ENCODE peak calls at places on chromosomes 12 and 14, in seven cellular contexts. Y is A549, C is body of pancreas, Z is breast epithelium, N is mucosa of descending colon, L is osteoblast, W is thyroid gland. F is an unnamed sample. For H3K4me1, the result is how much of the 10 kb centered on the place peaks cover.

GRCh38 chr12:122729583-122730214 is 945 bp downstream of the HCAR1 start:
- DNase-seq in Y (no peak), C (no peak), Z (no peak), N (no peak), L (no peak), W (no peak), F (no peak)

GRCh38 chr12:91617830-91618229 is 435.2 kb upstream of the DCN start:
- DNase-seq in Y (no peak), C (no peak), Z (no peak), N (no peak), L (no peak), W (no peak), F (no peak)

GRCh38 chr12:42145552-42146215 is 1.0 kb upstream of the GXYLT1 start:
- DNase-seq in Y (no peak), C (no peak), Z (no peak), N (peak), L (no peak), W (no peak), F (no peak)

GRCh38 chr14:68268197-68268596 is 448.6 kb downstream of the RAD51B start:
- DNase-seq in Y (no peak), C (no peak), Z (no peak), N (peak), L (no peak), W (no peak), F (no peak)

GRCh38 chr14:55339770-55340169 is 68.5 kb downstream of the FBXO34 start:
- DNase-seq in Y (no peak), C (no peak), Z (no peak), N (no peak), L (no peak), W (no peak), F (no peak)

GRCh38 chr14:64970776-64971451 is 1.2 kb downstream of the RAB15 start:
- DNase-seq in Y (peak), C (no peak), Z (no peak), N (peak), L (peak), W (no peak), F (peak)

GRCh38 chr14:94601961-94602391 is 10.2 kb upstream of the SERPINA3 start:
- DNase-seq in Y (peak), C (peak), Z (no peak), N (peak), L (peak), W (peak), F (peak)

GRCh38 chr12:48003226-48004038 is 844 bp downstream of the COL2A1 start:
- DNase-seq in Y (peak), C (no peak), Z (no peak), N (no peak), L (peak), W (no peak), F (no peak)

GRCh38 chr14:51168220-51168613 is 71.8 kb upstream of the TMX1 start:
- DNase-seq in Y (no peak), C (no peak), Z (no peak), N (no peak), L (no peak), W (no peak), F (no peak)

GRCh38 chr12:99476956-99477355 is 170.6 kb upstream of the GARIN6 start:
- DNase-seq in Y (no peak), C (no peak), Z (no peak), N (no peak), L (no peak), W (no peak), F (no peak)

GRCh38 chr12:106300761-106301160 is 1.8 kb upstream of the TCP11L2 start:
- DNase-seq in Y (no peak), C (peak), Z (no peak), N (no peak), L (peak), W (no peak), F (no peak)

GRCh38 chr12:64256166-64256800 is 34.2 kb upstream of the KICS2 start:
- DNase-seq in Y (no peak), C (no peak), Z (no peak), N (peak), L (peak), W (no peak), F (no peak)

GRCh38 chr14:71086571-71086970 is 179.3 kb downstream of the PCNX1 start:
- DNase-seq in Y (no peak), C (no peak), Z (no peak), N (no peak), L (no peak), W (no peak), F (no peak)

GRCh38 chr14:75341639-75342038 is 63.0 kb downstream of the FOS start:
- DNase-seq in Y (no peak), C (no peak), Z (no peak), N (no peak), L (no peak), W (no peak), F (no peak)

GRCh38 chr12:124369055-124369900 is 74.4 kb downstream of the RFLNA start:
- DNase-seq in Y (no peak), C (peak), Z (peak), N (peak), L (peak), W (peak), F (peak)

GRCh38 chr14:22071001-22071400 is 397.4 kb upstream of the OR4E1 start:
- DNase-seq in Y (no peak), C (no peak), Z (no peak), N (peak), L (no peak), W (no peak), F (no peak)

GRCh38 chr14:97977711-97978261 is 1180.6 kb downstream of the VRK1 start:
- DNase-seq in Y (no peak), C (peak), Z (peak), N (peak), L (no peak), W (peak), F (peak)

GRCh38 chr14:97976861-97977260 is 1179.7 kb downstream of the VRK1 start:
- DNase-seq in Y (no peak), C (peak), Z (no peak), N (peak), L (no peak), W (peak), F (peak)

GRCh38 chr14:97975960-97976359 is 1178.8 kb downstream of the VRK1 start:
- DNase-seq in Y (no peak), C (no peak), Z (no peak), N (no peak), L (no peak), W (no peak), F (no peak)

GRCh38 chr14:97978336-97978735 is 1181.2 kb downstream of the VRK1 start:
- DNase-seq in Y (peak), C (peak), Z (peak), N (peak), L (no peak), W (peak), F (peak)
- H3K4me1 ChIP-seq in Y (under half), C (under half), Z (under half), N (under half), L (under half), W (under half), F (under half)

GRCh38 chr14:34350903-34351302 is 111.1 kb downstream of the SPTSSA start:
- DNase-seq in Y (no peak), C (no peak), Z (no peak), N (no peak), L (no peak), W (no peak), F (no peak)
- TF ChIP-seq CTCF in Y (no peak), C (no peak), Z (no peak), N (no peak), L (no peak), W (no peak), F (no peak)

GRCh38 chr12:2492166-2492705 is 302.5 kb upstream of the FKBP4 start:
- DNase-seq in Y (no peak), C (no peak), Z (no peak), N (no peak), L (no peak), W (no peak), F (no peak)

GRCh38 chr12:2495452-2496112 is 299.2 kb upstream of the FKBP4 start:
- DNase-seq in Y (no peak), C (no peak), Z (no peak), N (peak), L (no peak), W (no peak), F (no peak)

GRCh38 chr12:2494490-2495192 is 300.1 kb upstream of the FKBP4 start:
- DNase-seq in Y (no peak), C (no peak), Z (no peak), N (peak), L (no peak), W (peak), F (no peak)

GRCh38 chr12:2490746-2491145 is 304.0 kb upstream of the FKBP4 start:
- DNase-seq in Y (no peak), C (no peak), Z (no peak), N (peak), L (no peak), W (no peak), F (no peak)

DNA sequence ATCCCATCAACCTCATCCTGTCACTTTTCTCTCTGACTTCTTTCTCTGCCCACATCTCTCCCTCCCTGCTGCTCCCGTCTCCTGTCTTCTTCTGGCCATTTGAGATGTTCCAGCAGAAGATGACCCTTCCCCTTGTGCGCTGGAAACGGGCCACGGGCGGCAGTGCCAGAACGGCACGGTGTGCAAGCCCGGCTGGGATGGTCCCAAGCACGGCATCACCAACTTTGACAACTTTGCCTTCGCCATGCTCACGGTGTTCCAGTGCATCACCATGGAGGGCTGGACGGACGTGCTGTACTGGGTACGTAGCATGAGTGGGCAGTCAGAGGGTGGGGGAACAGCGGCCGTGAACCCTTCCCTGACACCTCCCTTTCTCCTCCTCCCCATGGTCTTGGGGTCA is 301.7 kb upstream of the FKBP4 start:
- DNase-seq in Y (no peak), C (no peak), Z (no peak), N (no peak), L (no peak), W (no peak), F (no peak)
- H3K4me1 ChIP-seq in Y (under half), C (under half), Z (under half), N (under half), L (under half), W (under half), F (under half)

GRCh38 chr12:130413909-130414308 is 76.2 kb downstream of the PIWIL1 start:
- DNase-seq in Y (no peak), C (no peak), Z (no peak), N (no peak), L (no peak), W (no peak), F (no peak)
- TF ChIP-seq CTCF in Y (no peak), C (no peak), Z (no peak), N (no peak), L (no peak), W (no peak), F (no peak)

GRCh38 chr12:89781961-89782360 is 73.3 kb upstream of the ATP2B1 start:
- DNase-seq in Y (no peak), C (no peak), Z (no peak), N (no peak), L (no peak), W (no peak), F (no peak)

GRCh38 chr12:89786177-89786810 is 77.7 kb upstream of the ATP2B1 start:
- DNase-seq in Y (no peak), C (no peak), Z (no peak), N (no peak), L (no peak), W (no peak), F (no peak)

GRCh38 chr12:89781161-89781560 is 72.5 kb upstream of the ATP2B1 start:
- DNase-seq in Y (no peak), C (no peak), Z (no peak), N (no peak), L (no peak), W (no peak), F (no peak)

GRCh38 chr12:89783321-89784060 is 74.9 kb upstream of the ATP2B1 start:
- DNase-seq in Y (no peak), C (no peak), Z (no peak), N (no peak), L (peak), W (no peak), F (no peak)

DNA sequence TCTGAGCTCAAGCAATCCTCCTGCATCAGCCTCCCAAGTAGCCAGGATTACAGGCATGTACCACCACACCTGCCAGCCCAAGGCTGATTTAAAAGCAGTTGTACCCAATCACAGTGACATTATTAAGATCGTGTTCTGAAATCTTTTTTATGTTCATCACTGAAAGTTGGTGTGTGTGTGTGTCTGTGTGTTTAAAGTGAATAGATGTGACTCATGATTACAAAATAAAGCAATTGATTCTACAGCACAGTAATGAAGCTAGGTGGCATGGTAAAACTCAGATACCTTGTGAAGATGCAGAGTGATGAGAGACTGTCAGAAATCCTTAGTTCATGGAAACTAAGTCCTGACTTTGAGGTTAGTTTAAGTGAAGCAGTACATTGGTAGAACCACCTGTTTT is 74.2 kb upstream of the ATP2B1 start:
- DNase-seq in Y (no peak), C (no peak), Z (no peak), N (no peak), L (no peak), W (no peak), F (no peak)
- H3K4me1 ChIP-seq in Y (under half), C (under half), Z (under half), N (under half), L (under half), W (under half), F (under half)

GRCh38 chr12:65280306-65280705 is 1.8 kb downstream of the MSRB3 start:
- DNase-seq in Y (no peak), C (no peak), Z (no peak), N (no peak), L (no peak), W (no peak), F (no peak)

GRCh38 chr12:65278576-65279386 is at the start of gene MSRB3:
- DNase-seq in Y (peak), C (peak), Z (peak), N (peak), L (peak), W (peak), F (peak)

GRCh38 chr12:65279387-65280112 is 1.1 kb downstream of the MSRB3 start:
- DNase-seq in Y (no peak), C (no peak), Z (no peak), N (no peak), L (no peak), W (no peak), F (no peak)

GRCh38 chr12:65277994-65278575 is 398 bp upstream of the MSRB3 start:
- DNase-seq in Y (no peak), C (no peak), Z (no peak), N (no peak), L (no peak), W (peak), F (no peak)

DNA sequence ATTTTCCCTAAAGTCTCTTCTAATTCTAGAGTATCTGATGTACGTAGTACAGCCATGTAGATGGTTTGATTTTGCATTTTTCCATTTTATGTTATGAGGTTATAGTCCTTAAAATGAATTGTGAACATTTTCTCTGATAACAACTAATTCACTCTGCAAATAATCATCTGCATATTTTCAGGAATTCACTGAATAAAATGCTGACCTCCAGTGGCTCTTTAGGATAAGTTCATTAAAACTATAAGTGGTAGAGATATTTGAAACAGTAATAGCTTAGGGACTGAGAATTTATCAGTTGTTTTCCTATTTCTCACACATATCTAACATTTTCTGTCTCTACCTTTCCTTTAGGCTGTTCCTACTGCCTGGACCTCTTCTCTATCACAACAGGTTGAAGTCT is 4.4 kb downstream of the MSRB3 start:
- DNase-seq in Y (no peak), C (no peak), Z (no peak), N (no peak), L (no peak), W (no peak), F (no peak)
- TF ChIP-seq CTCF in Y (no peak), C (no peak), Z (no peak), N (no peak), L (peak), W (no peak), F (no peak)